ENCODE peak calls at places on chromosomes 6 and 20, in five cellular contexts. One of them, this sample, is unnamed.

GRCh38 chr20:62030834-62031434 is 34.7 kb downstream of the TAF4 start:
- DNase-seq in stomach: no peak
- DNase-seq in OCI-LY7: peak; percentile 88
- DNase-seq in adrenal gland: no peak
- DNase-seq in heart right ventricle: no peak
- DNase-seq in this sample: no peak

GRCh38 chr20:47566269-47566668 is 64.6 kb downstream of the NCOA3 start:
- DNase-seq in OCI-LY7: no peak
- DNase-seq in heart right ventricle: no peak
- DNase-seq in adrenal gland: no peak
- DNase-seq in stomach: no peak
- DNase-seq in this sample: no peak

GRCh38 chr6:99709062-99709461 is 102.4 kb downstream of the PRDM13 start:
- DNase-seq in OCI-LY7: no peak
- DNase-seq in stomach: no peak
- DNase-seq in heart right ventricle: no peak
- DNase-seq in adrenal gland: no peak
- DNase-seq in this sample: no peak

GRCh38 chr6:162857321-162857720 is 129.5 kb downstream of the PACRG start:
- DNase-seq in adrenal gland: no peak
- DNase-seq in OCI-LY7: no peak
- DNase-seq in stomach: no peak
- DNase-seq in heart right ventricle: no peak
- DNase-seq in this sample: no peak

GRCh38 chr20:25117961-25118360 is 36.0 kb upstream of the VSX1 start:
- DNase-seq in OCI-LY7: no peak
- DNase-seq in stomach: no peak
- DNase-seq in heart right ventricle: no peak
- DNase-seq in adrenal gland: no peak
- DNase-seq in this sample: no peak

GRCh38 chr6:110528051-110528929 is 51.9 kb upstream of the SLC22A16 start:
- DNase-seq in stomach: peak; percentile 54
- DNase-seq in OCI-LY7: peak; percentile 69
- DNase-seq in heart right ventricle: peak; percentile 51
- DNase-seq in adrenal gland: peak; percentile 74
- DNase-seq in this sample: peak; percentile 94

GRCh38 chr6:44504321-44504761 is 116.8 kb downstream of the CDC5L start:
- DNase-seq in OCI-LY7: no peak
- DNase-seq in heart right ventricle: no peak
- DNase-seq in stomach: no peak
- DNase-seq in adrenal gland: no peak
- DNase-seq in this sample: no peak

GRCh38 chr6:164396071-164397047 is 913.0 kb downstream of the C6orf118 start:
- DNase-seq in heart right ventricle: no peak
- DNase-seq in OCI-LY7: no peak
- DNase-seq in adrenal gland: no peak
- DNase-seq in stomach: no peak
- DNase-seq in this sample: no peak

GRCh38 chr6:139927236-139927635 is 552.8 kb upstream of the CITED2 start:
- DNase-seq in adrenal gland: no peak
- DNase-seq in heart right ventricle: no peak
- DNase-seq in OCI-LY7: no peak
- DNase-seq in stomach: no peak
- DNase-seq in this sample: peak; percentile 87

GRCh38 chr6:131063028-131063763 is at the start of gene EPB41L2:
- DNase-seq in stomach: peak; percentile 86
- DNase-seq in adrenal gland: peak; percentile 91
- DNase-seq in heart right ventricle: peak; percentile 87
- DNase-seq in OCI-LY7: peak; percentile 94
- DNase-seq in this sample: peak; percentile 89

GRCh38 chr6:93859964-93860363 is 440.6 kb upstream of the EPHA7 start:
- DNase-seq in stomach: no peak
- DNase-seq in heart right ventricle: no peak
- DNase-seq in adrenal gland: no peak
- DNase-seq in OCI-LY7: no peak
- DNase-seq in this sample: no peak

GRCh38 chr6:13248953-13249432 is 79.3 kb downstream of the TBC1D7 start:
- DNase-seq in heart right ventricle: no peak
- DNase-seq in OCI-LY7: no peak
- DNase-seq in adrenal gland: no peak
- DNase-seq in stomach: no peak
- DNase-seq in this sample: no peak

GRCh38 chr6:163494279-163494727 is 79.8 kb downstream of the QKI start:
- DNase-seq in stomach: no peak
- DNase-seq in heart right ventricle: no peak
- DNase-seq in adrenal gland: peak; percentile 36
- DNase-seq in OCI-LY7: no peak
- DNase-seq in this sample: no peak

GRCh38 chr6:42766163-42766670 is 15.6 kb upstream of the BICRAL start:
- DNase-seq in stomach: no peak
- DNase-seq in adrenal gland: no peak
- DNase-seq in OCI-LY7: no peak
- DNase-seq in heart right ventricle: no peak
- DNase-seq in this sample: peak; percentile 80

GRCh38 chr6:43834528-43835145 is 64.6 kb downstream of the VEGFA start:
- DNase-seq in adrenal gland: no peak
- DNase-seq in heart right ventricle: no peak
- DNase-seq in stomach: no peak
- DNase-seq in OCI-LY7: no peak
- DNase-seq in this sample: no peak

GRCh38 chr6:80332013-80332412 is 225.5 kb downstream of the BCKDHB start:
- DNase-seq in adrenal gland: no peak
- DNase-seq in stomach: no peak
- DNase-seq in OCI-LY7: no peak
- DNase-seq in heart right ventricle: no peak
- DNase-seq in this sample: no peak

GRCh38 chr20:11376998-11377397 is 540.7 kb upstream of the BTBD3 start:
- DNase-seq in adrenal gland: no peak
- DNase-seq in OCI-LY7: no peak
- DNase-seq in stomach: no peak
- DNase-seq in heart right ventricle: no peak
- DNase-seq in this sample: peak; percentile 76

GRCh38 chr6:28408076-28408802 is 8.7 kb upstream of the ZSCAN12 start:
- DNase-seq in stomach: no peak
- DNase-seq in adrenal gland: no peak
- DNase-seq in heart right ventricle: no peak
- DNase-seq in OCI-LY7: no peak
- DNase-seq in this sample: peak; percentile 11

GRCh38 chr20:51966296-51966971 is 164.1 kb upstream of the SALL4 start:
- DNase-seq in OCI-LY7: peak; percentile 55
- DNase-seq in adrenal gland: peak; percentile 66
- DNase-seq in heart right ventricle: peak; percentile 34
- DNase-seq in stomach: peak; percentile 52
- DNase-seq in this sample: peak; percentile 81

GRCh38 chr6:143449731-143450452 is 603 bp downstream of the ADAT2 start:
- DNase-seq in OCI-LY7: peak; percentile 51
- DNase-seq in adrenal gland: no peak
- DNase-seq in heart right ventricle: peak; percentile 12
- DNase-seq in stomach: no peak
- DNase-seq in this sample: peak; percentile 53

GRCh38 chr6:131789219-131789618 is 18.6 kb upstream of the ENPP1 start:
- DNase-seq in heart right ventricle: no peak
- DNase-seq in OCI-LY7: no peak
- DNase-seq in stomach: no peak
- DNase-seq in adrenal gland: no peak
- DNase-seq in this sample: no peak

GRCh38 chr20:51800132-51800721 is 2.1 kb downstream of the SALL4 start:
- DNase-seq in OCI-LY7: peak; percentile 45
- DNase-seq in heart right ventricle: peak; percentile 48
- DNase-seq in stomach: peak; percentile 72
- DNase-seq in adrenal gland: peak; percentile 50
- DNase-seq in this sample: peak; percentile 33

GRCh38 chr6:124907596-124907995 is 54.6 kb upstream of the RNF217 start:
- DNase-seq in adrenal gland: no peak
- DNase-seq in heart right ventricle: no peak
- DNase-seq in OCI-LY7: no peak
- DNase-seq in stomach: no peak
- DNase-seq in this sample: no peak

GRCh38 chr6:1312193-1312443 is 220 bp downstream of the FOXQ1 start:
- DNase-seq in OCI-LY7: no peak
- DNase-seq in stomach: no peak
- DNase-seq in adrenal gland: no peak
- DNase-seq in heart right ventricle: no peak
- DNase-seq in this sample: peak; percentile 17

GRCh38 chr6:163364641-163365040 is 49.9 kb upstream of the QKI start:
- DNase-seq in heart right ventricle: no peak
- DNase-seq in OCI-LY7: no peak
- DNase-seq in adrenal gland: no peak
- DNase-seq in stomach: no peak
- DNase-seq in this sample: no peak

GRCh38 chr6:31574106-31575061 is 981 bp upstream of the TNF start:
- DNase-seq in OCI-LY7: no peak
- DNase-seq in heart right ventricle: no peak
- DNase-seq in adrenal gland: no peak
- DNase-seq in stomach: no peak
- DNase-seq in this sample: no peak

GRCh38 chr6:23003671-23004598 is 434.6 kb downstream of the HDGFL1 start:
- DNase-seq in adrenal gland: no peak
- DNase-seq in OCI-LY7: no peak
- DNase-seq in heart right ventricle: peak; percentile 7
- DNase-seq in stomach: no peak
- DNase-seq in this sample: peak; percentile 82
- H3K4me3 ChIP-seq in adrenal gland: no peak overlapping the region
- H3K4me3 ChIP-seq in OCI-LY7: no peak overlapping the region
- H3K4me3 ChIP-seq in heart right ventricle: peak overlapping the region; percentile 13
- H3K4me3 ChIP-seq in stomach: no peak overlapping the region
- H3K4me3 ChIP-seq in this sample: no peak overlapping the region

GRCh38 chr6:89596484-89596883 is 42.1 kb downstream of the LYRM2 start:
- DNase-seq in stomach: no peak
- DNase-seq in heart right ventricle: no peak
- DNase-seq in OCI-LY7: no peak
- DNase-seq in adrenal gland: no peak
- DNase-seq in this sample: no peak

GRCh38 chr6:89599727-89600126 is 38.8 kb downstream of the LYRM2 start:
- DNase-seq in adrenal gland: no peak
- DNase-seq in OCI-LY7: no peak
- DNase-seq in stomach: peak; percentile 7
- DNase-seq in heart right ventricle: no peak
- DNase-seq in this sample: no peak

GRCh38 chr6:89596056-89596455 is 42.5 kb downstream of the LYRM2 start:
- DNase-seq in adrenal gland: no peak
- DNase-seq in heart right ventricle: no peak
- DNase-seq in OCI-LY7: peak; percentile 77
- DNase-seq in stomach: no peak
- DNase-seq in this sample: no peak

GRCh38 chr6:89597988-89598387 is 40.6 kb downstream of the LYRM2 start:
- DNase-seq in stomach: no peak
- DNase-seq in heart right ventricle: no peak
- DNase-seq in adrenal gland: no peak
- DNase-seq in OCI-LY7: peak; percentile 48
- DNase-seq in this sample: peak; percentile 56

DNA sequence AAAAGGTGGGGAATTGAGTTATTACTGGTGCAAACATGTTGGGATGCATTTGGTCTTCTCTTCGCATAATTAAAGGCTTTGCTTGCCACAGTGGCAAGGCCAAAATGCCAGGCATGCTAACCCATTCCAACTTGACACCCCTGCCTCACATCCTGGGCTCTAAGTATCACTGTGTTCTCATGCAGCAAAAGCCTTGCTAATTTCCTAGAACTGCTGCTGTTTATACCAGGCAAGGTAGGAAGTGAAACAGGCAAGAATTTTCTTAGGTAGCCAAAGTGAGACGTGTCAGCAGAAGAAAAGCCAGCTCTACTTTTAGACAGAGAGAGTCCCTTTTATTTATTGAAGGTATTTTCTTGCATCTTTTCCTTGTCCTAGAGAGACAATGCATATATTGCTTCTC is 41.2 kb downstream of the LYRM2 start:
- DNase-seq in heart right ventricle: no peak
- DNase-seq in OCI-LY7: peak; percentile 21
- DNase-seq in stomach: no peak
- DNase-seq in adrenal gland: no peak
- DNase-seq in this sample: no peak
- TF ChIP-seq CTCF in heart right ventricle: no peak
- TF ChIP-seq CTCF in OCI-LY7: no peak
- TF ChIP-seq CTCF in stomach: no peak
- TF ChIP-seq CTCF in adrenal gland: no peak
- TF ChIP-seq CTCF in this sample: no peak

GRCh38 chr6:96816182-96816888 is 20.9 kb downstream of the GPR63 start:
- DNase-seq in OCI-LY7: no peak
- DNase-seq in heart right ventricle: no peak
- DNase-seq in adrenal gland: no peak
- DNase-seq in stomach: no peak
- DNase-seq in this sample: peak; percentile 45

GRCh38 chr6:96812077-96812703 is 25.1 kb downstream of the GPR63 start:
- DNase-seq in heart right ventricle: no peak
- DNase-seq in stomach: no peak
- DNase-seq in adrenal gland: no peak
- DNase-seq in OCI-LY7: no peak
- DNase-seq in this sample: peak; percentile 28

GRCh38 chr6:96811670-96812069 is 25.6 kb downstream of the GPR63 start:
- DNase-seq in adrenal gland: no peak
- DNase-seq in stomach: no peak
- DNase-seq in heart right ventricle: no peak
- DNase-seq in OCI-LY7: no peak
- DNase-seq in this sample: no peak

GRCh38 chr6:96811136-96811535 is 26.1 kb downstream of the GPR63 start:
- DNase-seq in heart right ventricle: no peak
- DNase-seq in OCI-LY7: no peak
- DNase-seq in stomach: no peak
- DNase-seq in adrenal gland: no peak
- DNase-seq in this sample: no peak

GRCh38 chr6:96814581-96814980 is 22.7 kb downstream of the GPR63 start:
- DNase-seq in OCI-LY7: no peak
- DNase-seq in heart right ventricle: no peak
- DNase-seq in stomach: no peak
- DNase-seq in adrenal gland: no peak
- DNase-seq in this sample: no peak
- H3K4me3 ChIP-seq in OCI-LY7: no peak overlapping the region
- H3K4me3 ChIP-seq in heart right ventricle: no peak overlapping the region
- H3K4me3 ChIP-seq in stomach: no peak overlapping the region
- H3K4me3 ChIP-seq in adrenal gland: no peak overlapping the region
- H3K4me3 ChIP-seq in this sample: no peak overlapping the region

DNA sequence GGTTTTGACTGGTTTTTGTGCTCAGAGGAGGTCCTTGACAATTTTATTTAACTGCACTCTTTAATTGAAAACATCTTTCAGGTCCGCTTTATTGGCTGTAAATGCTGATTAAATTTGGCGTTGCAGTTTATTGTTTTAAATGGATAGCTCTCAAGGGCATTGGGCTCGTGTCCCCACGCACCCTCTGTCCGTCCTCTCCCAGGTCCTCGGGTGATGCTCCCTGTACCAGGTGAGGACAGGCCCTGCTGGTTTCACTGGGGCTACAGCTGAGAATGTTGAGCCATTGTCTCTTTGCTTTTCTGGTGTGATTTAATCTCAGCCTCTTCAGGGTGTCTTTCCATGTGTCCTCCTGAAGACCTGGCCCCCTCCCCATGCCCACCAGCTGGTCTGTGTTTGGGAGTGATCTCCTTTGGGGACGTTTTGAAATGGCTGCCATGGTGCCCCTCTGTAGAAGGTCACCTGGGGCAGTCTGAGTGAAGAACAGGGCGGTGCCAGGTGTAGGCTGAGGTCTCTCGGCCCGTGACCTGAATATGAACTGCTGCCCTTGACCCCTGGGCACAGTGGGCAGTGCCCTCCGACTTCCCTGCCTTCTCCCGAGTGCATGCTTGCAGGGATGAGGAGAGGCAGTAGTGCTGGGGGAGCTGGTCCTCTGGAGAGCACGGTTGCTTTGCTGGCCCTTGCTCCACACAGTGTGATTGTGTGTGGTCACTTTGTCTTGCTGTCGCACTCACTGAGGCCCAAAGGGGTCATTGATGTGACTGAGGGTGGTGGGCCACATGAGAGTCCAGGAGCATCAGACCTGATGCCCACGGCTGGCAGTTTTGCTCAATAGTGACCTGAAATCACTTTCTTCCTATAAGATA is 12.5 kb upstream of the C20orf204 start:
- DNase-seq in OCI-LY7: no peak
- DNase-seq in heart right ventricle: no peak
- DNase-seq in adrenal gland: no peak
- DNase-seq in stomach: no peak
- DNase-seq in this sample: no peak
- TF ChIP-seq CTCF in OCI-LY7: no peak
- TF ChIP-seq CTCF in heart right ventricle: no peak
- TF ChIP-seq CTCF in adrenal gland: no peak
- TF ChIP-seq CTCF in stomach: no peak
- TF ChIP-seq CTCF in this sample: no peak

This sample was measured in cardiac fibroblast.